ENCODE peak calls at places on chromosomes 16 and 17, in seven cellular contexts. P is mesendoderm, F is H1, H is mesenchymal stem cell, S is IMR-90, I is H9, Z is trophoblast cell. R is an unnamed sample.

GRCh38 chr16:81483064-81483969 is 38.7 kb downstream of the CMIP start:
- DNase-seq in P (no peak), F (no peak), H (peak; percentile 83), S (peak; percentile 67), I (no peak), Z (peak; percentile 97), R (no peak)

GRCh38 chr16:67406628-67407027 is 9.6 kb downstream of the ZDHHC1 start:
- DNase-seq in P (peak; percentile 49), F (no peak), H (peak; percentile 67), S (peak; percentile 91), I (no peak), Z (no peak), R (no peak)

GRCh38 chr17:64216030-64216384 is 47.1 kb downstream of the TEX2 start:
- DNase-seq in P (no peak), F (no peak), H (no peak), S (peak; percentile 69), I (no peak), Z (no peak), R (no peak)

GRCh38 chr16:57984443-57985203 is 13.7 kb upstream of the CNGB1 start:
- DNase-seq in P (peak; percentile 97), F (peak; percentile 93), H (peak; percentile 75), S (peak; percentile 62), I (peak; percentile 98), Z (peak; percentile 86), R (peak; percentile 95)

GRCh38 chr16:88063201-88063773 is 112.1 kb downstream of the BANP start:
- DNase-seq in P (no peak), F (no peak), H (peak; percentile 9), S (peak; percentile 85), I (no peak), Z (no peak), R (no peak)

GRCh38 chr16:2027024-2028010 is 615 bp downstream of the NHERF2 start:
- DNase-seq in P (no peak), F (no peak), H (peak; percentile 69), S (peak; percentile 59), I (no peak), Z (no peak), R (no peak)

GRCh38 chr17:20203021-20203420 is 193.9 kb downstream of the SPECC1 start:
- DNase-seq in P (no peak), F (no peak), H (peak; percentile 27), S (peak; percentile 26), I (no peak), Z (no peak), R (no peak)

GRCh38 chr16:55470533-55471371 is 8.2 kb upstream of the MMP2 start:
- DNase-seq in P (peak; percentile 83), F (no peak), H (peak; percentile 32), S (no peak), I (peak; percentile 52), Z (peak; percentile 7), R (no peak)

GRCh38 chr16:14513389-14514107 is 116.5 kb downstream of the PARN start:
- DNase-seq in P (no peak), F (no peak), H (no peak), S (no peak), I (no peak), Z (no peak), R (no peak)

GRCh38 chr17:82804442-82805191 is 35.2 kb downstream of the ZNF750 start:
- DNase-seq in P (no peak), F (no peak), H (no peak), S (peak; percentile 41), I (no peak), Z (no peak), R (no peak)

GRCh38 chr17:77616243-77616731 is 342.2 kb upstream of the TNRC6C start:
- DNase-seq in P (no peak), F (no peak), H (no peak), S (no peak), I (no peak), Z (peak; percentile 15), R (no peak)
- H3K4me2 ChIP-seq in P (no peak overlapping the region), F (no peak overlapping the region), H (no peak overlapping the region), S (no peak overlapping the region), I (no peak overlapping the region), Z (no peak overlapping the region), R (no peak overlapping the region)

DNA sequence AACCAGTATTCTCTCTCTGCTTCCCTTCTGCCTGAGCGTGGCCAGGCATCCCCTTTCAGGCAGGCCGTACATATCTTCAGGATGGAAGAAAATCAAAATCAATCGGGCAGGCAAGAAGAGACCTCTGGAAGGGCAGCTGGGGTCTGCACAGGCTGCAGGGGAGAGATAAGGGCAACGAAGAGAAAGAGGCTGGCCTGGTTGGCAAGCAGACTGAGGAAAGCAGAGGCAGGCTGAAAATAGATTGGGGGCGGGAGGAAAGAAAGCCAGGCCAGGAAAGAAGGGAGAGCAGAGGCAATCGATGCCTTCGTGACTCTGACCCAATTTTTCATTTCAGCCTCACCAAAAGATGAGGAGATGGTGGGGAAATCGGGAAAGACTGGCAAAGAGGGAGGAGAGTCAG is 18.1 kb downstream of the PIPOX start:
- DNase-seq in P (no peak), F (no peak), H (no peak), S (no peak), I (no peak), Z (no peak), R (no peak)
- H3K23ac ChIP-seq in P (no peak overlapping the region), F (no peak overlapping the region), H (no peak overlapping the region), S (no peak overlapping the region), I (no peak overlapping the region), Z (no peak overlapping the region), R (no peak overlapping the region)

GRCh38 chr17:49597438-49597837 is 21.8 kb downstream of the NXPH3 start:
- DNase-seq in P (no peak), F (no peak), H (no peak), S (no peak), I (no peak), Z (no peak), R (no peak)

GRCh38 chr17:49596613-49597244 is 21.1 kb downstream of the NXPH3 start:
- DNase-seq in P (no peak), F (no peak), H (no peak), S (no peak), I (no peak), Z (no peak), R (no peak)

GRCh38 chr17:49598918-49599317 is 23.2 kb downstream of the NXPH3 start:
- DNase-seq in P (no peak), F (no peak), H (no peak), S (no peak), I (no peak), Z (no peak), R (no peak)

GRCh38 chr17:49595980-49596379 is 20.3 kb downstream of the NXPH3 start:
- DNase-seq in P (no peak), F (no peak), H (no peak), S (no peak), I (no peak), Z (no peak), R (no peak)

DNA sequence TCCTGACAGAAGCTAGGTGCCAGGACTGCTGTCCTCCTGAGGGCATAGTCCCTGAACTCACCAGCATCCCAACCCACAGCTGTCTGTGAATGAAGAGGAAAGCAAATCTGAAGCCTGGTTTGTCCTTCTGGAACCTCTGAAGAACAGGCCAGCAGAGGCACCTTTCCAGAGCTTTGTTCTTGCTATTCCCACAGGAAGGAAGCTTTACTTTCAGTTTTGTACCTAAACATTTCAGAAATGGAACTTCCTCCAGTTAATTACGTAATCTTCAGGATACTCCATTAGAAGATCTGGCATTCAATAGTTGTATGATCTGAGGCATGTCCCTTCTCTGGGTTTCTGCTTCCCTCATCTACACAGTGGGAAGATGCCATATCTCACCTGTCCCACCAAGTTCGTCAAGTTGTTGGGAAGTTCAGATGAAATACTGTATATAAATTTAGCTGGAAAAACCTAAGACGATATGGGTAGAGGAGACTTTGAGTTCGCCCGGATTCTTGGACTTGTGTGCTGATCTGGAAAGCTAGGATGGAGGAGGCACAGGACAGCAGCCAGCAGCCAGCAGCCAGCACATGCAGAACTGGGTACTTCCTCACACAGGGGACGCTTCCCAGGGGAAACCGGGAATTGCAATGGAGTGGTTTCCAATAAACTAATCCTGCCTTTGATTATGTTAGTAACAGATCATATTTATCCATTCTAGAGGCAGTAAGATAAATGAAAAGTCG is 22.4 kb downstream of the NXPH3 start:
- DNase-seq in P (no peak), F (no peak), H (peak; percentile 56), S (peak; percentile 41), I (no peak), Z (no peak), R (no peak)
- H3K4me2 ChIP-seq in P (no peak overlapping the region), F (no peak overlapping the region), H (no peak overlapping the region), S (peak overlapping the region; percentile 65), I (no peak overlapping the region), Z (no peak overlapping the region), R (no peak overlapping the region)

DNA sequence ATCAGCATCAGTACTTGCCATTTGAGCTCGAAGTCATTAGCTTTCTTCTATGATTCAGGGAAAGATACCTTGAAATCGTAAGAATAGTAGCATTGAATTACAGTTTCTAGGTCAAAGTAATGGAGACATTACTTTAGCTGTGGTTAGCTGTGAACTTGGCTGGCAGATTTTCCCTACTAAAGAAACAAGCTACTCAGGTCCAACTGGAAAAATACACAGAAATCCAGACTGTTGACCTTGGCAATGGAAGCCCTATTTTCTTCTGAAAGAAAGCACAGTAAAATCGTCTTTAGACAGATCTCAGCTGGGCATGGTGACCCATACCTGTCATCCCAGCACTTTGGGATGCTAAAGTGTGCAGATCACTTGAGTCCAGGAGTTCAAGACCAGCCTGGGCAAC is 13.4 kb upstream of the DNAJA2 start:
- DNase-seq in P (no peak), F (no peak), H (no peak), S (no peak), I (no peak), Z (no peak), R (no peak)
- H3K23ac ChIP-seq in P (no peak overlapping the region), F (no peak overlapping the region), H (no peak overlapping the region), S (no peak overlapping the region), I (no peak overlapping the region), Z (no peak overlapping the region), R (no peak overlapping the region)

GRCh38 chr17:51259574-51260236 is at the start of gene MBTD1:
- DNase-seq in P (peak; percentile 99), F (peak; percentile 84), H (peak; percentile 98), S (peak; percentile 97), I (peak; percentile 99), Z (peak; percentile 80), R (no peak)

GRCh38 chr17:51258756-51259573 is 884 bp downstream of the MBTD1 start:
- DNase-seq in P (peak; percentile 58), F (no peak), H (peak; percentile 23), S (no peak), I (peak; percentile 61), Z (no peak), R (no peak)

GRCh38 chr17:51255673-51256072 is 4.2 kb downstream of the MBTD1 start:
- DNase-seq in P (no peak), F (no peak), H (no peak), S (no peak), I (no peak), Z (no peak), R (no peak)

GRCh38 chr17:51257150-51258081 is 2.4 kb downstream of the MBTD1 start:
- DNase-seq in P (no peak), F (no peak), H (peak; percentile 24), S (no peak), I (no peak), Z (no peak), R (no peak)

DNA sequence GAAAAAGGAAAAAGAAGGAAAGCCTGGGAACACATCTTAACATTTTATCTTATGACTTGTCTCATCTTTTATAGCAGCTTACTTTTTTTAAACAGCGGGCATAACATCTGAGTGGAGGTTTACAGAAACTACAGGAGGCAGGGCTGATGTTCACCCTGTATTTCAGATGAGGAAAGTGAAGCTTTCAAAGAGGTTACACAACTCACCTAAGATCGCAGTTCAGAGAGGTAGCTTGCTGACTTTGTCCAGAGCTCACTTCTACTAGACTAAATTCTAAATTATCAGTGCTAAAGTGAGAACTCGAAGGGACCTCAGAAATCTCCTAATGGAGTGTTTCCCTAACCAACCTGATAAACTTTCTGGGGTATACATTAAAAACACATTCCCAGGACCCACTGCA is 3.7 kb downstream of the MBTD1 start:
- DNase-seq in P (no peak), F (no peak), H (no peak), S (no peak), I (no peak), Z (no peak), R (no peak)
- H3K4me2 ChIP-seq in P (no peak overlapping the region), F (no peak overlapping the region), H (no peak overlapping the region), S (no peak overlapping the region), I (no peak overlapping the region), Z (no peak overlapping the region), R (no peak overlapping the region)